ENCODE peak calls at places on chromosomes 1 and 21, in ten cellular contexts. U is NCI-H187; G is KBM-7; A is left lung; M is effector memory CD4-positive, alpha-beta T cell; H is endothelial cell; T is DMS79; Z is adrenal gland; L is progenitor cell of endocrine pancreas; Q is iPS DF 6.9. N is an unnamed sample.

GRCh38 chr1:11479375-11479979 is 522 bp downstream of the DISP3 start:
- DNase-seq in U (no peak), G (no peak), A (no peak), M (no peak), H (no peak), T (no peak), Z (no peak), L (no peak), Q (no peak), N (no peak)

GRCh38 chr1:187655163-187655562 is 826.4 kb downstream of the PLA2G4A start:
- DNase-seq in U (no peak), G (no peak), A (no peak), M (no peak), H (no peak), T (no peak), Z (no peak), L (no peak), Q (no peak), N (no peak)

GRCh38 chr21:35268261-35268660 is 219.2 kb upstream of the RUNX1 start:
- DNase-seq in U (no peak), G (no peak), A (no peak), M (no peak), H (no peak), T (no peak), Z (no peak), L (no peak), Q (no peak), N (no peak)

GRCh38 chr1:119893827-119894700 is 2.3 kb downstream of the ADAM30 start:
- DNase-seq in U (no peak), G (no peak), A (no peak), M (no peak), H (no peak), T (no peak), Z (no peak), L (no peak), Q (no peak), N (no peak)

GRCh38 chr1:111955755-111956154 is 33.7 kb downstream of the KCND3 start:
- DNase-seq in U (no peak), G (no peak), A (no peak), M (no peak), H (no peak), T (peak; percentile 55), Z (no peak), L (no peak), Q (no peak), N (no peak)

GRCh38 chr21:46081862-46082637 is 15.9 kb upstream of the COL6A2 start:
- DNase-seq in U (no peak), G (no peak), A (peak; percentile 73), M (no peak), H (no peak), T (no peak), Z (no peak), L (no peak), Q (no peak), N (no peak)

GRCh38 chr21:38511198-38511597 is 12.9 kb upstream of the ERG start:
- DNase-seq in U (no peak), G (no peak), A (no peak), M (no peak), H (no peak), T (no peak), Z (no peak), L (no peak), Q (no peak), N (no peak)

GRCh38 chr21:43881918-43882317 is 16.9 kb downstream of the AGPAT3 start:
- DNase-seq in U (no peak), G (no peak), A (no peak), M (no peak), H (no peak), T (no peak), Z (no peak), L (no peak), Q (no peak), N (no peak)

GRCh38 chr1:156547434-156547833 is 24.9 kb downstream of the IQGAP3 start:
- DNase-seq in U (no peak), G (no peak), A (no peak), M (no peak), H (no peak), T (no peak), Z (no peak), L (no peak), Q (no peak), N (no peak)

GRCh38 chr21:42983102-42983501 is 8.7 kb downstream of the PKNOX1 start:
- DNase-seq in U (no peak), G (no peak), A (no peak), M (no peak), H (no peak), T (no peak), Z (no peak), L (no peak), Q (no peak), N (no peak)

GRCh38 chr1:19608232-19608631 is 35.9 kb upstream of the NBL1 start:
- DNase-seq in U (no peak), G (no peak), A (no peak), M (no peak), H (no peak), T (no peak), Z (no peak), L (no peak), Q (no peak), N (no peak)

GRCh38 chr1:205842177-205842576 is 7.8 kb downstream of the PM20D1 start:
- DNase-seq in U (no peak), G (no peak), A (no peak), M (no peak), H (no peak), T (no peak), Z (no peak), L (no peak), Q (no peak), N (no peak)

GRCh38 chr1:91545506-91546300 is 45.1 kb downstream of the CDC7 start:
- DNase-seq in U (no peak), G (no peak), A (no peak), M (no peak), H (no peak), T (no peak), Z (no peak), L (no peak), Q (no peak), N (no peak)

GRCh38 chr1:7320661-7321060 is 450.4 kb upstream of the VAMP3 start:
- DNase-seq in U (no peak), G (no peak), A (no peak), M (no peak), H (no peak), T (no peak), Z (no peak), L (no peak), Q (no peak), N (no peak)

GRCh38 chr1:110634086-110634454 is 27.9 kb upstream of the KCNA2 start:
- DNase-seq in U (no peak), G (no peak), A (no peak), M (no peak), H (no peak), T (no peak), Z (no peak), L (no peak), Q (no peak), N (no peak)

GRCh38 chr1:209597496-209597895 is 14.0 kb downstream of the CAMK1G start:
- DNase-seq in U (no peak), G (no peak), A (no peak), M (no peak), H (no peak), T (no peak), Z (no peak), L (no peak), Q (no peak), N (no peak)

GRCh38 chr1:165144757-165145397 is 211.6 kb downstream of the LMX1A start:
- DNase-seq in U (peak; percentile 62), G (peak; percentile 62), A (no peak), M (no peak), H (peak; percentile 69), T (no peak), Z (peak; percentile 56), L (peak; percentile 54), Q (peak; percentile 48), N (no peak)

GRCh38 chr1:1510912-1511532 is 940 bp upstream of the ATAD3A start:
- DNase-seq in U (no peak), G (peak; percentile 27), A (no peak), M (no peak), H (no peak), T (no peak), Z (no peak), L (no peak), Q (no peak), N (no peak)

GRCh38 chr1:197914510-197914909 is 2.7 kb upstream of the LHX9 start:
- DNase-seq in U (no peak), G (no peak), A (no peak), M (no peak), H (no peak), T (no peak), Z (no peak), L (no peak), Q (no peak), N (no peak)

GRCh38 chr1:155002479-155003226 is at the start of gene ZBTB7B:
- DNase-seq in U (no peak), G (peak; percentile 34), A (peak; percentile 89), M (no peak), H (peak; percentile 43), T (no peak), Z (peak; percentile 56), L (no peak), Q (no peak), N (no peak)

GRCh38 chr1:79326875-79327274 is 320.3 kb upstream of the ADGRL4 start:
- DNase-seq in U (no peak), G (no peak), A (no peak), M (no peak), H (no peak), T (no peak), Z (no peak), L (no peak), Q (no peak), N (no peak)

GRCh38 chr1:23651069-23651808 is 40.4 kb upstream of the RPL11 start:
- DNase-seq in U (no peak), G (no peak), A (no peak), M (no peak), H (no peak), T (peak; percentile 36), Z (peak; percentile 93), L (no peak), Q (no peak), N (no peak)

GRCh38 chr21:45004481-45005263 is 64.8 kb downstream of the SLX9 start:
- DNase-seq in U (no peak), G (no peak), A (peak; percentile 73), M (no peak), H (no peak), T (no peak), Z (no peak), L (no peak), Q (no peak), N (no peak)

GRCh38 chr1:8194481-8195227 is 123.3 kb upstream of the SLC45A1 start:
- DNase-seq in U (no peak), G (no peak), A (no peak), M (no peak), H (no peak), T (no peak), Z (no peak), L (no peak), Q (no peak), N (no peak)

GRCh38 chr1:245256528-245256927 is 101.7 kb downstream of the KIF26B start:
- DNase-seq in U (no peak), G (no peak), A (no peak), M (no peak), H (no peak), T (no peak), Z (no peak), L (no peak), Q (peak; percentile 37), N (no peak)

GRCh38 chr1:229557214-229557850 is 1.2 kb downstream of the ABCB10 start:
- DNase-seq in U (no peak), G (peak; percentile 39), A (no peak), M (no peak), H (no peak), T (no peak), Z (no peak), L (no peak), Q (no peak), N (no peak)

GRCh38 chr21:15686506-15686905 is 43.3 kb upstream of the USP25 start:
- DNase-seq in U (no peak), G (peak; percentile 70), A (no peak), M (no peak), H (no peak), T (no peak), Z (no peak), L (no peak), Q (no peak), N (no peak)

GRCh38 chr1:91273875-91274274 is 130.8 kb downstream of the HFM1 start:
- DNase-seq in U (no peak), G (no peak), A (no peak), M (no peak), H (no peak), T (no peak), Z (no peak), L (no peak), Q (no peak), N (no peak)